ENCODE peak calls at places on chromosomes 11 and 22, in ten cellular contexts. One of them, this sample, is unnamed.

GRCh38 chr11:122261546-122261945 is 145.5 kb upstream of the BLID start:
- DNase-seq in HCT116: no peak
- DNase-seq in body of pancreas: no peak
- DNase-seq in A549: peak
- DNase-seq in IMR-90: peak
- DNase-seq in breast epithelium: no peak
- DNase-seq in heart left ventricle: no peak
- DNase-seq in GM12878: no peak
- DNase-seq in spleen: no peak
- DNase-seq in ovary: no peak
- DNase-seq in this sample: no peak

GRCh38 chr22:44025171-44026065 is 1.3 kb downstream of the PARVB start:
- DNase-seq in HCT116: no peak
- DNase-seq in body of pancreas: no peak
- DNase-seq in A549: no peak
- DNase-seq in IMR-90: no peak
- DNase-seq in breast epithelium: no peak
- DNase-seq in heart left ventricle: peak
- DNase-seq in GM12878: peak
- DNase-seq in spleen: peak
- DNase-seq in ovary: peak
- DNase-seq in this sample: no peak

GRCh38 chr11:416757-417621 is 2.2 kb upstream of the SIGIRR start:
- DNase-seq in HCT116: no peak
- DNase-seq in body of pancreas: peak
- DNase-seq in A549: no peak
- DNase-seq in IMR-90: no peak
- DNase-seq in breast epithelium: no peak
- DNase-seq in heart left ventricle: peak
- DNase-seq in GM12878: no peak
- DNase-seq in spleen: peak
- DNase-seq in ovary: no peak
- DNase-seq in this sample: peak

GRCh38 chr22:41367039-41367679 is 14.6 kb upstream of the TEF start:
- DNase-seq in HCT116: peak
- DNase-seq in body of pancreas: peak
- DNase-seq in A549: peak
- DNase-seq in IMR-90: peak
- DNase-seq in breast epithelium: peak
- DNase-seq in heart left ventricle: peak
- DNase-seq in GM12878: no peak
- DNase-seq in spleen: peak
- DNase-seq in ovary: peak
- DNase-seq in this sample: peak

GRCh38 chr11:32466279-32466915 is 31.1 kb upstream of the WT1 start:
- DNase-seq in HCT116: no peak
- DNase-seq in body of pancreas: no peak
- DNase-seq in A549: no peak
- DNase-seq in IMR-90: no peak
- DNase-seq in breast epithelium: no peak
- DNase-seq in heart left ventricle: no peak
- DNase-seq in GM12878: no peak
- DNase-seq in spleen: no peak
- DNase-seq in ovary: no peak
- DNase-seq in this sample: no peak

GRCh38 chr11:117482881-117483280 is 155.2 kb downstream of the CEP164 start:
- DNase-seq in HCT116: no peak
- DNase-seq in body of pancreas: no peak
- DNase-seq in A549: no peak
- DNase-seq in IMR-90: no peak
- DNase-seq in breast epithelium: no peak
- DNase-seq in heart left ventricle: no peak
- DNase-seq in GM12878: no peak
- DNase-seq in spleen: peak
- DNase-seq in ovary: no peak
- DNase-seq in this sample: no peak

GRCh38 chr11:67564230-67564629 is 19.4 kb upstream of the GSTP1 start:
- DNase-seq in HCT116: no peak
- DNase-seq in body of pancreas: no peak
- DNase-seq in A549: no peak
- DNase-seq in IMR-90: no peak
- DNase-seq in breast epithelium: no peak
- DNase-seq in heart left ventricle: no peak
- DNase-seq in GM12878: no peak
- DNase-seq in spleen: no peak
- DNase-seq in ovary: no peak
- DNase-seq in this sample: no peak

GRCh38 chr11:10990160-10990559 is 132.3 kb upstream of the ZBED5 start:
- DNase-seq in HCT116: no peak
- DNase-seq in body of pancreas: no peak
- DNase-seq in A549: peak
- DNase-seq in IMR-90: no peak
- DNase-seq in breast epithelium: no peak
- DNase-seq in heart left ventricle: no peak
- DNase-seq in GM12878: no peak
- DNase-seq in spleen: no peak
- DNase-seq in ovary: no peak
- DNase-seq in this sample: no peak

GRCh38 chr22:27603823-27604190 is 197.7 kb downstream of the MN1 start:
- DNase-seq in HCT116: no peak
- DNase-seq in body of pancreas: peak
- DNase-seq in A549: no peak
- DNase-seq in IMR-90: no peak
- DNase-seq in breast epithelium: no peak
- DNase-seq in heart left ventricle: no peak
- DNase-seq in GM12878: no peak
- DNase-seq in spleen: peak
- DNase-seq in ovary: no peak
- DNase-seq in this sample: no peak

GRCh38 chr11:125627236-125627910 is 2.4 kb downstream of the CHEK1 start:
- DNase-seq in HCT116: no peak
- DNase-seq in body of pancreas: no peak
- DNase-seq in A549: no peak
- DNase-seq in IMR-90: peak
- DNase-seq in breast epithelium: no peak
- DNase-seq in heart left ventricle: no peak
- DNase-seq in GM12878: no peak
- DNase-seq in spleen: no peak
- DNase-seq in ovary: no peak
- DNase-seq in this sample: no peak
- H3K4me3 ChIP-seq in HCT116: peak
- H3K4me3 ChIP-seq in body of pancreas: no peak
- H3K4me3 ChIP-seq in A549: peak
- H3K4me3 ChIP-seq in IMR-90: peak
- H3K4me3 ChIP-seq in breast epithelium: no peak
- H3K4me3 ChIP-seq in heart left ventricle: no peak
- H3K4me3 ChIP-seq in GM12878: peak
- H3K4me3 ChIP-seq in spleen: no peak
- H3K4me3 ChIP-seq in ovary: no peak
- H3K4me3 ChIP-seq in this sample: no peak

GRCh38 chr11:61812736-61813411 is 3.9 kb downstream of the FADS1 start:
- DNase-seq in HCT116: no peak
- DNase-seq in body of pancreas: no peak
- DNase-seq in A549: no peak
- DNase-seq in IMR-90: no peak
- DNase-seq in breast epithelium: no peak
- DNase-seq in heart left ventricle: no peak
- DNase-seq in GM12878: no peak
- DNase-seq in spleen: peak
- DNase-seq in ovary: no peak
- DNase-seq in this sample: no peak

GRCh38 chr11:61815790-61816735 is 740 bp downstream of the FADS1 start:
- DNase-seq in HCT116: peak
- DNase-seq in body of pancreas: peak
- DNase-seq in A549: peak
- DNase-seq in IMR-90: peak
- DNase-seq in breast epithelium: no peak
- DNase-seq in heart left ventricle: peak
- DNase-seq in GM12878: no peak
- DNase-seq in spleen: peak
- DNase-seq in ovary: peak
- DNase-seq in this sample: peak

GRCh38 chr11:61814242-61814957 is 2.4 kb downstream of the FADS1 start:
- DNase-seq in HCT116: peak
- DNase-seq in body of pancreas: peak
- DNase-seq in A549: peak
- DNase-seq in IMR-90: no peak
- DNase-seq in breast epithelium: no peak
- DNase-seq in heart left ventricle: no peak
- DNase-seq in GM12878: no peak
- DNase-seq in spleen: no peak
- DNase-seq in ovary: no peak
- DNase-seq in this sample: no peak

GRCh38 chr11:61816736-61817455 is at the start of gene FADS1:
- DNase-seq in HCT116: peak
- DNase-seq in body of pancreas: peak
- DNase-seq in A549: peak
- DNase-seq in IMR-90: peak
- DNase-seq in breast epithelium: no peak
- DNase-seq in heart left ventricle: peak
- DNase-seq in GM12878: peak
- DNase-seq in spleen: peak
- DNase-seq in ovary: peak
- DNase-seq in this sample: peak

GRCh38 chr11:61814958-61815789 is 1.6 kb downstream of the FADS1 start:
- DNase-seq in HCT116: peak
- DNase-seq in body of pancreas: peak
- DNase-seq in A549: peak
- DNase-seq in IMR-90: peak
- DNase-seq in breast epithelium: peak
- DNase-seq in heart left ventricle: peak
- DNase-seq in GM12878: peak
- DNase-seq in spleen: peak
- DNase-seq in ovary: peak
- DNase-seq in this sample: peak
- TF ChIP-seq POLR2A in HCT116: peak
- TF ChIP-seq POLR2A in body of pancreas: peak
- TF ChIP-seq POLR2A in A549: peak
- TF ChIP-seq POLR2A in IMR-90: peak
- TF ChIP-seq POLR2A in breast epithelium: peak
- TF ChIP-seq POLR2A in heart left ventricle: peak
- TF ChIP-seq POLR2A in GM12878: peak
- TF ChIP-seq POLR2A in spleen: peak
- TF ChIP-seq POLR2A in ovary: peak
- TF ChIP-seq POLR2A in this sample: peak

GRCh38 chr11:44387415-44387814 is 77.5 kb upstream of the ALX4 start:
- DNase-seq in HCT116: no peak
- DNase-seq in body of pancreas: no peak
- DNase-seq in A549: no peak
- DNase-seq in IMR-90: no peak
- DNase-seq in breast epithelium: no peak
- DNase-seq in heart left ventricle: no peak
- DNase-seq in GM12878: no peak
- DNase-seq in spleen: no peak
- DNase-seq in ovary: no peak
- DNase-seq in this sample: no peak

GRCh38 chr11:44389963-44390605 is 80.1 kb upstream of the ALX4 start:
- DNase-seq in HCT116: no peak
- DNase-seq in body of pancreas: no peak
- DNase-seq in A549: no peak
- DNase-seq in IMR-90: no peak
- DNase-seq in breast epithelium: no peak
- DNase-seq in heart left ventricle: no peak
- DNase-seq in GM12878: no peak
- DNase-seq in spleen: no peak
- DNase-seq in ovary: no peak
- DNase-seq in this sample: no peak

GRCh38 chr11:44387825-44388224 is 77.9 kb upstream of the ALX4 start:
- DNase-seq in HCT116: no peak
- DNase-seq in body of pancreas: no peak
- DNase-seq in A549: no peak
- DNase-seq in IMR-90: no peak
- DNase-seq in breast epithelium: no peak
- DNase-seq in heart left ventricle: no peak
- DNase-seq in GM12878: no peak
- DNase-seq in spleen: no peak
- DNase-seq in ovary: no peak
- DNase-seq in this sample: no peak

GRCh38 chr11:44383246-44383645 is 73.3 kb upstream of the ALX4 start:
- DNase-seq in HCT116: no peak
- DNase-seq in body of pancreas: no peak
- DNase-seq in A549: no peak
- DNase-seq in IMR-90: no peak
- DNase-seq in breast epithelium: no peak
- DNase-seq in heart left ventricle: no peak
- DNase-seq in GM12878: no peak
- DNase-seq in spleen: no peak
- DNase-seq in ovary: no peak
- DNase-seq in this sample: no peak

GRCh38 chr11:44388828-44389645 is 79.1 kb upstream of the ALX4 start:
- DNase-seq in HCT116: no peak
- DNase-seq in body of pancreas: no peak
- DNase-seq in A549: no peak
- DNase-seq in IMR-90: no peak
- DNase-seq in breast epithelium: no peak
- DNase-seq in heart left ventricle: no peak
- DNase-seq in GM12878: no peak
- DNase-seq in spleen: no peak
- DNase-seq in ovary: no peak
- DNase-seq in this sample: no peak
- H3K4me3 ChIP-seq in HCT116: no peak
- H3K4me3 ChIP-seq in body of pancreas: no peak
- H3K4me3 ChIP-seq in A549: no peak
- H3K4me3 ChIP-seq in IMR-90: no peak
- H3K4me3 ChIP-seq in breast epithelium: peak
- H3K4me3 ChIP-seq in heart left ventricle: no peak
- H3K4me3 ChIP-seq in GM12878: no peak
- H3K4me3 ChIP-seq in spleen: no peak
- H3K4me3 ChIP-seq in ovary: no peak
- H3K4me3 ChIP-seq in this sample: no peak

GRCh38 chr22:50628543-50629134 is 687 bp upstream of the ARSA start:
- DNase-seq in HCT116: no peak
- DNase-seq in body of pancreas: no peak
- DNase-seq in A549: no peak
- DNase-seq in IMR-90: no peak
- DNase-seq in breast epithelium: no peak
- DNase-seq in heart left ventricle: no peak
- DNase-seq in GM12878: no peak
- DNase-seq in spleen: peak
- DNase-seq in ovary: no peak
- DNase-seq in this sample: no peak

GRCh38 chr22:50626856-50627451 is 998 bp downstream of the ARSA start:
- DNase-seq in HCT116: no peak
- DNase-seq in body of pancreas: no peak
- DNase-seq in A549: no peak
- DNase-seq in IMR-90: no peak
- DNase-seq in breast epithelium: peak
- DNase-seq in heart left ventricle: no peak
- DNase-seq in GM12878: no peak
- DNase-seq in spleen: peak
- DNase-seq in ovary: no peak
- DNase-seq in this sample: no peak

GRCh38 chr22:50627452-50627913 is 469 bp downstream of the ARSA start:
- DNase-seq in HCT116: no peak
- DNase-seq in body of pancreas: no peak
- DNase-seq in A549: peak
- DNase-seq in IMR-90: no peak
- DNase-seq in breast epithelium: peak
- DNase-seq in heart left ventricle: no peak
- DNase-seq in GM12878: no peak
- DNase-seq in spleen: peak
- DNase-seq in ovary: no peak
- DNase-seq in this sample: no peak

GRCh38 chr22:50626314-50626855 is 1.6 kb downstream of the ARSA start:
- DNase-seq in HCT116: no peak
- DNase-seq in body of pancreas: no peak
- DNase-seq in A549: no peak
- DNase-seq in IMR-90: no peak
- DNase-seq in breast epithelium: peak
- DNase-seq in heart left ventricle: no peak
- DNase-seq in GM12878: no peak
- DNase-seq in spleen: peak
- DNase-seq in ovary: no peak
- DNase-seq in this sample: no peak

GRCh38 chr22:50627914-50628542 is at the start of gene ARSA:
- DNase-seq in HCT116: no peak
- DNase-seq in body of pancreas: peak
- DNase-seq in A549: peak
- DNase-seq in IMR-90: peak
- DNase-seq in breast epithelium: peak
- DNase-seq in heart left ventricle: peak
- DNase-seq in GM12878: peak
- DNase-seq in spleen: peak
- DNase-seq in ovary: peak
- DNase-seq in this sample: peak
- TF ChIP-seq POLR2A in HCT116: peak
- TF ChIP-seq POLR2A in body of pancreas: peak
- TF ChIP-seq POLR2A in A549: peak
- TF ChIP-seq POLR2A in IMR-90: no peak
- TF ChIP-seq POLR2A in breast epithelium: no peak
- TF ChIP-seq POLR2A in heart left ventricle: peak
- TF ChIP-seq POLR2A in GM12878: peak
- TF ChIP-seq POLR2A in spleen: no peak
- TF ChIP-seq POLR2A in ovary: no peak
- TF ChIP-seq POLR2A in this sample: peak

This sample was measured in prostate gland.